ENCODE peak calls at places on chromosome 6, in seven cellular contexts. N is adipocyte; E is hypothalamus; Q is GM12865; R is RPMI7951; T is activated T-helper 2 cell treated with anti-CD3 and anti-CD28 coated beads, Interferon-gamma antibody, Interleukin-2, Interleukin-4, amounts not matched to agents 10 μg/mL and 5 μg/mL and 100 μg/mL, durations not matched to agents 14 hours and 24 hours and 36 hours; H is H54. D is an unnamed sample.

GRCh38 chr6:35354361-35355135 is 12.2 kb downstream of the PPARD start:
- DNase-seq in N (peak), R (no peak), T (no peak), E (no peak), H (no peak), Q (no peak), D (no peak)

GRCh38 chr6:56420296-56420695 is 172.9 kb upstream of the COL21A1 start:
- DNase-seq in H (no peak), R (no peak), N (peak), T (no peak), E (no peak), Q (no peak), D (no peak)

GRCh38 chr6:30325150-30325872 is 1.4 kb upstream of the TRIM39 start:
- DNase-seq in H (peak), E (no peak), Q (peak), N (peak), R (peak), T (peak), D (peak)

GRCh38 chr6:6002809-6003333 is 3.9 kb downstream of the NRN1 start:
- DNase-seq in E (no peak), R (no peak), N (no peak), H (no peak), Q (no peak), T (no peak), D (no peak)

GRCh38 chr6:75070244-75070643 is 135.6 kb downstream of the COL12A1 start:
- DNase-seq in H (no peak), Q (no peak), R (no peak), N (no peak), T (no peak), E (no peak), D (no peak)

GRCh38 chr6:52375780-52376556 is 14.0 kb downstream of the PAQR8 start:
- DNase-seq in E (no peak), T (no peak), R (no peak), H (no peak), N (no peak), Q (no peak), D (no peak)

GRCh38 chr6:127302728-127303675 is 36.3 kb downstream of the RNF146 start:
- DNase-seq in T (peak), N (peak), Q (peak), E (no peak), R (peak), H (peak), D (no peak)

GRCh38 chr6:27178001-27178730 is 69.3 kb upstream of the PRSS16 start:
- DNase-seq in R (peak), T (peak), E (no peak), N (peak), H (no peak), Q (peak), D (no peak)

GRCh38 chr6:154164397-154164796 is 125.4 kb downstream of the OPRM1 start:
- DNase-seq in N (peak), H (no peak), T (no peak), E (peak), R (peak), Q (peak), D (no peak)

GRCh38 chr6:4351857-4352669 is 216.7 kb upstream of the ECI2 start:
- DNase-seq in T (no peak), E (peak), N (peak), Q (no peak), H (peak), R (peak), D (no peak)

GRCh38 chr6:404685-405423 is 13.3 kb downstream of the IRF4 start:
- DNase-seq in E (no peak), Q (peak), T (no peak), H (no peak), R (no peak), N (no peak), D (no peak)

GRCh38 chr6:40791004-40791403 is 203.8 kb upstream of the LRFN2 start:
- DNase-seq in E (no peak), T (no peak), H (peak), R (peak), N (no peak), Q (no peak), D (no peak)

GRCh38 chr6:154653853-154654252 is 79.4 kb upstream of the SCAF8 start:
- DNase-seq in E (no peak), Q (no peak), T (no peak), R (peak), H (peak), N (peak), D (no peak)

GRCh38 chr6:37965964-37966676 is 146.6 kb downstream of the ZFAND3 start:
- DNase-seq in R (peak), T (no peak), H (no peak), E (no peak), Q (peak), N (peak), D (no peak)

GRCh38 chr6:36955671-36956070 is 1.1 kb downstream of the PI16 start:
- DNase-seq in E (no peak), N (no peak), H (no peak), T (no peak), R (no peak), Q (no peak), D (no peak)

GRCh38 chr6:42095066-42095465 is 44.7 kb downstream of the TAF8 start:
- DNase-seq in Q (no peak), N (no peak), T (no peak), E (no peak), H (no peak), R (peak), D (no peak)

GRCh38 chr6:37696841-37697735 is 595 bp downstream of the MDGA1 start:
- DNase-seq in T (peak), R (peak), N (peak), H (peak), E (no peak), Q (peak), D (no peak)

GRCh38 chr6:24899647-24900325 is 36.0 kb downstream of the RIPOR2 start:
- DNase-seq in Q (peak), T (no peak), R (no peak), H (no peak), N (no peak), E (no peak), D (no peak)

GRCh38 chr6:33427585-33428218 is 7.8 kb downstream of the SYNGAP1 start:
- DNase-seq in T (no peak), E (peak), H (peak), R (no peak), N (peak), Q (peak), D (peak)